ENCODE peak calls at places on chromosomes 2 and 18, in six cellular contexts. G is small intestine; Z is thoracic aorta; V is CD8-positive, alpha-beta T cell; B is aorta; F is IMR-90. M is an unnamed sample. For H3K4me1 and H3K9me3, the result is how much of the 10 kb centered on the place peaks cover.

GRCh38 chr18:21703241-21703820 is 1.2 kb downstream of the ABHD3 start:
- DNase-seq in B (no peak), F (peak), G (peak), V (peak), Z (no peak), M (peak)

GRCh38 chr18:55473078-55473477 is 114.9 kb downstream of the TCF4 start:
- DNase-seq in Z (no peak), F (no peak), G (no peak), B (no peak), V (no peak), M (no peak)

GRCh38 chr18:76620326-76620813 is 125.3 kb upstream of the ZNF516 start:
- DNase-seq in B (peak), Z (no peak), F (peak), V (peak), G (no peak), M (peak)

GRCh38 chr18:13280066-13280795 is 61.7 kb downstream of the LDLRAD4 start:
- DNase-seq in F (no peak), G (no peak), Z (no peak), V (no peak), B (no peak), M (no peak)

GRCh38 chr2:110716959-110717645 is 15.3 kb upstream of the ACOXL start:
- DNase-seq in F (no peak), B (no peak), G (no peak), V (no peak), Z (no peak), M (no peak)

GRCh38 chr2:168712053-168712452 is 90.4 kb upstream of the NOSTRIN start:
- DNase-seq in V (no peak), F (no peak), Z (no peak), B (no peak), G (no peak), M (peak)

GRCh38 chr2:9982248-9982647 is 30.8 kb downstream of the GRHL1 start:
- DNase-seq in Z (no peak), V (no peak), B (no peak), G (no peak), F (peak), M (no peak)

GRCh38 chr2:168565512-168565911 is 109.4 kb downstream of the CERS6 start:
- DNase-seq in B (no peak), G (no peak), F (no peak), V (no peak), Z (no peak), M (no peak)

GRCh38 chr2:145652992-145653545 is 1133.2 kb upstream of the ZEB2 start:
- DNase-seq in B (no peak), F (peak), V (no peak), Z (peak), G (no peak), M (no peak)

GRCh38 chr2:48419884-48420511 is 110.0 kb upstream of the STON1 start:
- DNase-seq in B (no peak), G (no peak), F (no peak), Z (no peak), V (no peak), M (no peak)

GRCh38 chr2:107025869-107026380 is 140.0 kb upstream of the ST6GAL2 start:
- DNase-seq in B (no peak), V (no peak), G (no peak), Z (no peak), F (peak), M (no peak)

GRCh38 chr2:85437488-85438290 is 19.2 kb downstream of the SH2D6 start:
- DNase-seq in F (peak), G (peak), B (peak), Z (no peak), V (peak), M (peak)

GRCh38 chr2:8587920-8588830 is 93.7 kb upstream of the ID2 start:
- DNase-seq in V (no peak), G (no peak), Z (no peak), F (no peak), B (no peak), M (no peak)

GRCh38 chr18:42011053-42011452 is 56.0 kb downstream of the PIK3C3 start:
- DNase-seq in F (no peak), V (no peak), G (no peak), B (no peak), Z (no peak), M (no peak)

GRCh38 chr2:241660593-241661213 is 23.2 kb downstream of the ATG4B start:
- DNase-seq in V (no peak), F (no peak), G (no peak), Z (no peak), B (no peak), M (no peak)

GRCh38 chr2:241659150-241659739 is 21.8 kb downstream of the ATG4B start:
- DNase-seq in B (no peak), G (peak), F (peak), Z (no peak), V (peak), M (peak)

GRCh38 chr2:241656190-241656741 is 18.8 kb downstream of the ATG4B start:
- DNase-seq in G (no peak), V (no peak), F (no peak), Z (no peak), B (no peak), M (no peak)

GRCh38 chr2:241657851-241658254 is 20.4 kb downstream of the ATG4B start:
- DNase-seq in B (no peak), V (no peak), F (no peak), Z (no peak), G (no peak), M (no peak)

GRCh38 chr2:241658296-241658695 is 20.8 kb downstream of the ATG4B start:
- DNase-seq in G (no peak), B (no peak), Z (no peak), V (no peak), F (no peak), M (no peak)
- H3K4me1 ChIP-seq in G (under half), B (under half), Z (under half), V (under half), F (under half), M (under half)

GRCh38 chr2:45001629-45002385 is 7.4 kb downstream of the SIX2 start:
- DNase-seq in G (no peak), F (no peak), B (no peak), V (no peak), Z (no peak), M (no peak)

GRCh38 chr2:45002661-45003210 is 6.5 kb downstream of the SIX2 start:
- DNase-seq in G (no peak), B (no peak), F (no peak), V (no peak), Z (no peak), M (no peak)

GRCh38 chr2:45004569-45005181 is 4.6 kb downstream of the SIX2 start:
- DNase-seq in V (no peak), G (no peak), F (peak), Z (no peak), B (no peak), M (no peak)

GRCh38 chr2:45005261-45006002 is 3.8 kb downstream of the SIX2 start:
- DNase-seq in V (no peak), F (no peak), G (no peak), B (no peak), Z (no peak), M (no peak)

GRCh38 chr2:45003586-45004568 is 5.4 kb downstream of the SIX2 start:
- DNase-seq in G (no peak), B (no peak), F (no peak), Z (no peak), V (no peak), M (no peak)
- H3K9me3 ChIP-seq in G (under half), B (under half), F (under half), Z (under half), V (under half), M (under half)

GRCh38 chr2:74617123-74617522 is 31.0 kb downstream of the M1AP start:
- DNase-seq in Z (no peak), F (no peak), B (no peak), V (no peak), G (no peak), M (no peak)
- H3K27ac ChIP-seq in Z (no peak), F (no peak), B (no peak), V (no peak), G (no peak), M (no peak)

GRCh38 chr2:188326669-188327301 is 35.1 kb downstream of the GULP1 start:
- DNase-seq in G (peak), F (peak), V (no peak), Z (no peak), B (no peak), M (no peak)
- H3K4me1 ChIP-seq in G (under half), F (under half), V (under half), Z (under half), B (under half), M (under half)

GRCh38 chr18:77983270-77983669 is 733.6 kb downstream of the GALR1 start:
- DNase-seq in Z (no peak), B (no peak), V (no peak), G (no peak), F (no peak), M (no peak)
- H3K9me3 ChIP-seq in Z (under half), B (under half), V (under half), G (under half), F (under half), M (under half)

DNA sequence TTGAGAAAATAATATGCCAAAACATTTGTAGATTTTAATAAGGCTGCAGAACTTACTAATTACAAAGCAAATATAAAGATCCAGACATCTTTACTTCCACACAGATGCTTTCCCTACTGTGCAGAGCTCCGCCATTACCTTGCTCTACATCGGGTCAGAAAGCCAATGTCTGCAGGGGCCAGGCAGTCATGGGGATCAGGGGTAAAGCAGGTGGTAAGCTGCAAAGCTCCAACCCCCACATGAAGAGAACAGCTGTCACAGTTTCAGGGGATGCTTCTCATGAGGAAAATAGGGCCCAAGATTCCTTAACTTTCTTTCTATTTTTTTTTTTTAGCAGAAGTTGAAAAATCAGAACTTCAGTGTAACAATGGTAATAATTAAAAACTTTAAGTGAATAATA is 102.7 kb downstream of the DCC start:
- DNase-seq in F (no peak), Z (no peak), V (no peak), B (no peak), G (no peak), M (no peak)
- H3K27ac ChIP-seq in F (no peak), Z (no peak), V (no peak), B (no peak), G (no peak), M (no peak)

M was measured in Karpas-422.